ENCODE peak calls at places on chromosomes 11 and 22, in five cellular contexts. One of them, this sample, is unnamed.

GRCh38 chr11:122976734-122977454 is 4.7 kb downstream of the BSX start:
- DNase-seq in body of pancreas: no peak
- DNase-seq in lower leg skin: no peak
- DNase-seq in HCT116: no peak
- DNase-seq in Peyer's patch: no peak
- DNase-seq in this sample: no peak

GRCh38 chr22:29202231-29203192 is 3.2 kb upstream of the EMID1 start:
- DNase-seq in body of pancreas: peak; percentile 29
- DNase-seq in lower leg skin: no peak
- DNase-seq in HCT116: no peak
- DNase-seq in Peyer's patch: peak; percentile 84
- DNase-seq in this sample: peak; percentile 34

GRCh38 chr11:1778141-1778911 is 14.6 kb upstream of the CTSD start:
- DNase-seq in body of pancreas: no peak
- DNase-seq in lower leg skin: peak; percentile 82
- DNase-seq in HCT116: no peak
- DNase-seq in Peyer's patch: peak; percentile 36
- DNase-seq in this sample: no peak

GRCh38 chr11:96008161-96008560 is 84.3 kb upstream of the MTMR2 start:
- DNase-seq in body of pancreas: no peak
- DNase-seq in lower leg skin: no peak
- DNase-seq in HCT116: no peak
- DNase-seq in Peyer's patch: no peak
- DNase-seq in this sample: no peak

GRCh38 chr11:12922418-12922817 is 86.7 kb upstream of the RASSF10 start:
- DNase-seq in body of pancreas: no peak
- DNase-seq in lower leg skin: no peak
- DNase-seq in HCT116: no peak
- DNase-seq in Peyer's patch: no peak
- DNase-seq in this sample: no peak

GRCh38 chr11:120137611-120138521 is at the start of gene TRIM29:
- DNase-seq in body of pancreas: no peak
- DNase-seq in lower leg skin: peak; percentile 91
- DNase-seq in HCT116: no peak
- DNase-seq in Peyer's patch: peak; percentile 59
- DNase-seq in this sample: peak; percentile 66

GRCh38 chr11:131495417-131495816 is 125.0 kb downstream of the NTM start:
- DNase-seq in body of pancreas: peak; percentile 77
- DNase-seq in lower leg skin: no peak
- DNase-seq in HCT116: no peak
- DNase-seq in Peyer's patch: no peak
- DNase-seq in this sample: peak; percentile 83

GRCh38 chr11:121665211-121665838 is 212.6 kb upstream of the SORL1-AS1 start:
- DNase-seq in body of pancreas: no peak
- DNase-seq in lower leg skin: no peak
- DNase-seq in HCT116: no peak
- DNase-seq in Peyer's patch: no peak
- DNase-seq in this sample: no peak

GRCh38 chr22:49427341-49427740 is 400.3 kb downstream of the BRD1 start:
- DNase-seq in body of pancreas: no peak
- DNase-seq in lower leg skin: peak; percentile 53
- DNase-seq in HCT116: no peak
- DNase-seq in Peyer's patch: no peak
- DNase-seq in this sample: no peak

GRCh38 chr11:124839972-124840621 is 25.1 kb upstream of the ROBO3 start:
- DNase-seq in body of pancreas: no peak
- DNase-seq in lower leg skin: no peak
- DNase-seq in HCT116: no peak
- DNase-seq in Peyer's patch: no peak
- DNase-seq in this sample: no peak

GRCh38 chr11:63705526-63705925 is 24.2 kb downstream of the RTN3 start:
- DNase-seq in body of pancreas: no peak
- DNase-seq in lower leg skin: no peak
- DNase-seq in HCT116: no peak
- DNase-seq in Peyer's patch: no peak
- DNase-seq in this sample: no peak

GRCh38 chr11:96827164-96827563 is 437.4 kb downstream of the JRKL start:
- DNase-seq in body of pancreas: no peak
- DNase-seq in lower leg skin: no peak
- DNase-seq in HCT116: no peak
- DNase-seq in Peyer's patch: no peak
- DNase-seq in this sample: no peak

GRCh38 chr22:49203863-49204598 is 623.6 kb downstream of the BRD1 start:
- DNase-seq in body of pancreas: no peak
- DNase-seq in lower leg skin: peak; percentile 72
- DNase-seq in HCT116: no peak
- DNase-seq in Peyer's patch: peak; percentile 14
- DNase-seq in this sample: no peak

GRCh38 chr22:17952273-17952801 is 72.0 kb downstream of the MICAL3 start:
- DNase-seq in body of pancreas: no peak
- DNase-seq in lower leg skin: no peak
- DNase-seq in HCT116: no peak
- DNase-seq in Peyer's patch: no peak
- DNase-seq in this sample: peak; percentile 92

GRCh38 chr11:66080055-66080817 is 10.2 kb downstream of the PACS1 start:
- DNase-seq in body of pancreas: peak; percentile 67
- DNase-seq in lower leg skin: peak; percentile 87
- DNase-seq in HCT116: peak; percentile 24
- DNase-seq in Peyer's patch: peak; percentile 80
- DNase-seq in this sample: peak; percentile 29

GRCh38 chr11:86577663-86578636 is 94.5 kb downstream of the ME3 start:
- DNase-seq in body of pancreas: peak; percentile 60
- DNase-seq in lower leg skin: peak; percentile 92
- DNase-seq in HCT116: peak; percentile 58
- DNase-seq in Peyer's patch: peak; percentile 82
- DNase-seq in this sample: peak; percentile 59

GRCh38 chr22:42462016-42462415 is 29.8 kb upstream of the NFAM1 start:
- DNase-seq in body of pancreas: no peak
- DNase-seq in lower leg skin: no peak
- DNase-seq in HCT116: no peak
- DNase-seq in Peyer's patch: no peak
- DNase-seq in this sample: no peak

GRCh38 chr11:36118084-36118483 is 171.1 kb downstream of the COMMD9 start:
- DNase-seq in body of pancreas: no peak
- DNase-seq in lower leg skin: no peak
- DNase-seq in HCT116: no peak
- DNase-seq in Peyer's patch: no peak
- DNase-seq in this sample: no peak

GRCh38 chr11:118572914-118573550 is 823 bp downstream of the ARCN1 start:
- DNase-seq in body of pancreas: no peak
- DNase-seq in lower leg skin: no peak
- DNase-seq in HCT116: peak; percentile 8
- DNase-seq in Peyer's patch: no peak
- DNase-seq in this sample: no peak

GRCh38 chr11:34346551-34346950 is 11.3 kb downstream of the ABTB2 start:
- DNase-seq in body of pancreas: no peak
- DNase-seq in lower leg skin: no peak
- DNase-seq in HCT116: no peak
- DNase-seq in Peyer's patch: no peak
- DNase-seq in this sample: no peak

GRCh38 chr22:42680648-42681047 is 31.5 kb upstream of the CYB5R3 start:
- DNase-seq in body of pancreas: peak; percentile 40
- DNase-seq in lower leg skin: no peak
- DNase-seq in HCT116: peak; percentile 66
- DNase-seq in Peyer's patch: peak; percentile 70
- DNase-seq in this sample: no peak

GRCh38 chr11:4610258-4610935 is 2.4 kb upstream of the TRIM68 start:
- DNase-seq in body of pancreas: no peak
- DNase-seq in lower leg skin: no peak
- DNase-seq in HCT116: no peak
- DNase-seq in Peyer's patch: no peak
- DNase-seq in this sample: no peak

GRCh38 chr22:28967969-28968368 is 84.6 kb downstream of the ZNRF3 start:
- DNase-seq in body of pancreas: no peak
- DNase-seq in lower leg skin: no peak
- DNase-seq in HCT116: no peak
- DNase-seq in Peyer's patch: no peak
- DNase-seq in this sample: no peak

GRCh38 chr11:121672630-121673487 is 220.1 kb upstream of the SORL1-AS1 start:
- DNase-seq in body of pancreas: no peak
- DNase-seq in lower leg skin: no peak
- DNase-seq in HCT116: no peak
- DNase-seq in Peyer's patch: no peak
- DNase-seq in this sample: peak; percentile 18

GRCh38 chr11:57426754-57427691 is at the start of gene SLC43A3:
- DNase-seq in body of pancreas: peak; percentile 80
- DNase-seq in lower leg skin: peak; percentile 96
- DNase-seq in HCT116: no peak
- DNase-seq in Peyer's patch: peak; percentile 84
- DNase-seq in this sample: peak; percentile 79

GRCh38 chr11:63937713-63938480 is 905 bp upstream of the NAA40 start:
- DNase-seq in body of pancreas: peak; percentile 19
- DNase-seq in lower leg skin: no peak
- DNase-seq in HCT116: no peak
- DNase-seq in Peyer's patch: no peak
- DNase-seq in this sample: peak; percentile 34

GRCh38 chr22:46053563-46054090 is 76.7 kb upstream of the WNT7B start:
- DNase-seq in body of pancreas: peak; percentile 82
- DNase-seq in lower leg skin: peak; percentile 95
- DNase-seq in HCT116: no peak
- DNase-seq in Peyer's patch: peak; percentile 87
- DNase-seq in this sample: peak; percentile 78

GRCh38 chr11:66762088-66762487 is 33.1 kb upstream of the SPTBN2 start:
- DNase-seq in body of pancreas: no peak
- DNase-seq in lower leg skin: no peak
- DNase-seq in HCT116: no peak
- DNase-seq in Peyer's patch: no peak
- DNase-seq in this sample: no peak

GRCh38 chr11:103281301-103281700 is 172.1 kb downstream of the DYNC2H1 start:
- DNase-seq in body of pancreas: no peak
- DNase-seq in lower leg skin: no peak
- DNase-seq in HCT116: no peak
- DNase-seq in Peyer's patch: no peak
- DNase-seq in this sample: no peak

GRCh38 chr11:96567193-96567592 is 177.4 kb downstream of the JRKL start:
- DNase-seq in body of pancreas: no peak
- DNase-seq in lower leg skin: no peak
- DNase-seq in HCT116: no peak
- DNase-seq in Peyer's patch: no peak
- DNase-seq in this sample: no peak

GRCh38 chr22:38482662-38483308 is 14.9 kb downstream of the KDELR3 start:
- DNase-seq in body of pancreas: no peak
- DNase-seq in lower leg skin: no peak
- DNase-seq in HCT116: no peak
- DNase-seq in Peyer's patch: no peak
- DNase-seq in this sample: no peak
- TF ChIP-seq POLR2A in body of pancreas: no peak
- TF ChIP-seq POLR2A in lower leg skin: no peak
- TF ChIP-seq POLR2A in HCT116: no peak
- TF ChIP-seq POLR2A in Peyer's patch: no peak
- TF ChIP-seq POLR2A in this sample: no peak

DNA sequence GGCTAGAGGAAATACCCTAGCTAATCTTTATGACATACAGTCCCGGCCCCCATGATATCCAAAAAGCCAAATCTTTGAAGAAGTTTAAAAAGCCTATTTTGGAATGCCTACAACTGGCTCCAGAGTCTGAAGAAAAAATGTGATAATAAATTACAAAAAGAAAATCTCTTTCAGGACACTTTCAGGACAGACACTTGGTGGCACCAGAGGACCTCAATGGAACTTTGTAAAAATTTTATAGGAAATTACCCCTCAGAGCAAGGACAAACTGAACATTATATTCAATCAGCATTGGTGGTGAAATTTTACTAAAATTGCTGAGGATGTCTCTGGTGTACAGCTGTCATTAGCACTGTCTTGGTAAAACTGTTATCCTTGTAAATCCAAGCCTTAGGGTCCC is 81.0 kb downstream of the CCDC73 start:
- DNase-seq in body of pancreas: no peak
- DNase-seq in lower leg skin: no peak
- DNase-seq in HCT116: peak; percentile 8
- DNase-seq in Peyer's patch: no peak
- DNase-seq in this sample: no peak
- TF ChIP-seq CTCF in body of pancreas: no peak
- TF ChIP-seq CTCF in lower leg skin: no peak
- TF ChIP-seq CTCF in HCT116: peak; percentile 69
- TF ChIP-seq CTCF in Peyer's patch: no peak
- TF ChIP-seq CTCF in this sample: peak; percentile 26

GRCh38 chr22:27219036-27219435 is 561.6 kb downstream of the MIAT start:
- DNase-seq in body of pancreas: no peak
- DNase-seq in lower leg skin: no peak
- DNase-seq in HCT116: no peak
- DNase-seq in Peyer's patch: no peak
- DNase-seq in this sample: no peak
- TF ChIP-seq POLR2A in body of pancreas: no peak
- TF ChIP-seq POLR2A in lower leg skin: no peak
- TF ChIP-seq POLR2A in HCT116: no peak
- TF ChIP-seq POLR2A in Peyer's patch: no peak
- TF ChIP-seq POLR2A in this sample: no peak

GRCh38 chr11:45204761-45205160 is 58.3 kb downstream of the PRDM11 start:
- DNase-seq in body of pancreas: no peak
- DNase-seq in lower leg skin: no peak
- DNase-seq in HCT116: no peak
- DNase-seq in Peyer's patch: no peak
- DNase-seq in this sample: no peak
- TF ChIP-seq CTCF in body of pancreas: no peak
- TF ChIP-seq CTCF in lower leg skin: no peak
- TF ChIP-seq CTCF in HCT116: no peak
- TF ChIP-seq CTCF in Peyer's patch: no peak
- TF ChIP-seq CTCF in this sample: no peak

GRCh38 chr11:134074766-134075165 is 5.9 kb downstream of the JAM3 start:
- DNase-seq in body of pancreas: no peak
- DNase-seq in lower leg skin: no peak
- DNase-seq in HCT116: no peak
- DNase-seq in Peyer's patch: no peak
- DNase-seq in this sample: no peak

GRCh38 chr11:134071306-134071705 is 2.4 kb downstream of the JAM3 start:
- DNase-seq in body of pancreas: no peak
- DNase-seq in lower leg skin: no peak
- DNase-seq in HCT116: no peak
- DNase-seq in Peyer's patch: no peak
- DNase-seq in this sample: no peak

GRCh38 chr11:134069996-134070845 is 1.3 kb downstream of the JAM3 start:
- DNase-seq in body of pancreas: no peak
- DNase-seq in lower leg skin: no peak
- DNase-seq in HCT116: no peak
- DNase-seq in Peyer's patch: no peak
- DNase-seq in this sample: no peak

GRCh38 chr11:134071766-134072403 is 3.0 kb downstream of the JAM3 start:
- DNase-seq in body of pancreas: no peak
- DNase-seq in lower leg skin: no peak
- DNase-seq in HCT116: no peak
- DNase-seq in Peyer's patch: no peak
- DNase-seq in this sample: no peak

DNA sequence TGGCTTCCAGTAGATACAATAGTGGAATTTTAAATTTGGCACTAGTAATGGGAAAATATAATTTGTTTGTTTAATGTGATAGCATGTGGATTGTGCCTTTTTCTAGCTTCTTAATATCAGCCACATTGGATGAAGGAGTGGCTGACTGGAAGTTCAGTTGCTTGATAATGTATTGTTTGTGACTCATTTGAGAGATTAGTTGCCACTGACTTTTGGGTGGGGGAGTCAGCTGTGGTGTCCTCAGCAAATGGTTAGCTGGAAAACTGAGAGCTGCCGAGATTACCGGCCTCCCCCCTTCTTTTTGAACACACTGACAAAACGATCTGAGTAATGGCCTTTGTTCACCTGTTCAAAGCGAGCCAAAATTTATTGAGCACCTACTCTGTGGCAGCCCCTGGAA is 5.5 kb downstream of the JAM3 start:
- DNase-seq in body of pancreas: no peak
- DNase-seq in lower leg skin: no peak
- DNase-seq in HCT116: no peak
- DNase-seq in Peyer's patch: no peak
- DNase-seq in this sample: no peak
- TF ChIP-seq POLR2A in body of pancreas: no peak
- TF ChIP-seq POLR2A in lower leg skin: no peak
- TF ChIP-seq POLR2A in HCT116: no peak
- TF ChIP-seq POLR2A in Peyer's patch: no peak
- TF ChIP-seq POLR2A in this sample: no peak

This sample was measured in thyroid gland.